ENCODE peak calls at places on chromosomes 13 and 19, in eight cellular contexts. W is fibroblast of mammary gland; Y is stimulated activated CD8-positive, alpha-beta memory T cell treated with anti-CD3 and anti-CD28 coated beads, Interleukin-15, amount 100 ng/mL, for 24 hours; U is stimulated activated CD4-positive, alpha-beta T cell treated with anti-CD3 and anti-CD28 coated beads, Interleukin-1b, Interleukin-23, amount 100 ng/mL, for 24 hours; B is neural crest cell; S is activated CD4-positive, alpha-beta T cell treated with anti-CD3 and anti-CD28 coated beads, Interleukin-2, amount 10 ng/mL, durations not matched to agents 7 days and 5 days; I is CD8-positive, alpha-beta T cell; E is cerebellar cortex. K is an unnamed sample.

GRCh38 chr13:44814144-44814543 is 175.1 kb downstream of the NUFIP1 start:
- DNase-seq in Y (no peak), B (no peak), S (no peak), U (no peak), E (no peak), W (no peak), I (no peak), K (no peak)

GRCh38 chr19:2408247-2408646 is 19.1 kb downstream of the TIMM13 start:
- DNase-seq in B (no peak), U (no peak), Y (no peak), I (no peak), S (no peak), W (no peak), E (no peak), K (no peak)

GRCh38 chr19:35313614-35314013 is 15.4 kb upstream of the CD22 start:
- DNase-seq in Y (no peak), W (no peak), S (no peak), B (no peak), I (no peak), U (no peak), E (no peak), K (no peak)

GRCh38 chr19:15701757-15702589 is 25.9 kb upstream of the OR10H2 start:
- DNase-seq in B (no peak), U (no peak), Y (no peak), S (no peak), W (no peak), E (no peak), I (no peak), K (no peak)

GRCh38 chr19:16376241-16376640 is 51.6 kb downstream of the KLF2 start:
- DNase-seq in I (no peak), E (no peak), U (no peak), B (no peak), S (peak), Y (no peak), W (peak), K (no peak)

GRCh38 chr13:95153647-95154405 is 147.4 kb downstream of the ABCC4 start:
- DNase-seq in S (no peak), B (no peak), W (peak), Y (no peak), E (no peak), U (no peak), I (no peak), K (no peak)

GRCh38 chr19:20787766-20788165 is 11.7 kb downstream of the ZNF66 start:
- DNase-seq in S (no peak), B (no peak), E (no peak), U (no peak), W (no peak), I (no peak), Y (no peak), K (no peak)

GRCh38 chr13:50400930-50401553 is 385.8 kb downstream of the KCNRG start:
- DNase-seq in I (no peak), B (no peak), Y (no peak), S (no peak), W (peak), U (no peak), E (peak), K (no peak)

GRCh38 chr13:24232037-24232436 is 71.5 kb downstream of the SPATA13 start:
- DNase-seq in W (no peak), B (no peak), I (no peak), Y (no peak), S (no peak), U (no peak), E (no peak), K (no peak)

GRCh38 chr19:46155237-46155636 is 7.2 kb downstream of the IGFL2 start:
- DNase-seq in U (no peak), W (no peak), E (no peak), I (no peak), S (no peak), B (no peak), Y (no peak), K (no peak)

GRCh38 chr19:33690461-33691427 is 69.0 kb downstream of the CHST8 start:
- DNase-seq in B (no peak), I (no peak), W (no peak), Y (no peak), U (no peak), E (no peak), S (no peak), K (no peak)

GRCh38 chr19:51971624-51972023 is 15.0 kb downstream of the ZNF350 start:
- DNase-seq in W (peak), Y (no peak), S (no peak), E (no peak), B (no peak), I (no peak), U (no peak), K (no peak)

GRCh38 chr13:75079226-75079625 is 402.7 kb downstream of the TBC1D4 start:
- DNase-seq in S (no peak), U (no peak), Y (no peak), W (peak), I (no peak), E (no peak), B (no peak), K (no peak)

GRCh38 chr13:42041684-42042035 is 6.8 kb upstream of the DGKH start:
- DNase-seq in I (no peak), U (no peak), B (peak), E (peak), W (peak), Y (no peak), S (no peak), K (no peak)

GRCh38 chr13:97258801-97259200 is 36.7 kb downstream of the MBNL2 start:
- DNase-seq in B (no peak), I (no peak), S (no peak), U (no peak), Y (no peak), W (peak), E (no peak), K (no peak)

GRCh38 chr13:23918208-23918607 is 20.9 kb upstream of the C1QTNF9B start:
- DNase-seq in E (no peak), U (no peak), I (no peak), Y (no peak), B (no peak), W (no peak), S (no peak), K (no peak)

GRCh38 chr19:11356074-11356397 is 804 bp downstream of the PLPPR2 start:
- DNase-seq in W (no peak), I (no peak), U (no peak), B (no peak), S (no peak), E (no peak), Y (no peak), K (no peak)

GRCh38 chr13:33205804-33206221 is 79.7 kb downstream of the STARD13 start:
- DNase-seq in U (no peak), S (no peak), E (peak), I (no peak), Y (no peak), B (no peak), W (peak), K (no peak)

GRCh38 chr13:110319774-110320509 is 12.9 kb downstream of the COL4A2 start:
- DNase-seq in U (no peak), Y (no peak), E (no peak), B (no peak), W (peak), S (peak), I (no peak), K (no peak)

GRCh38 chr19:42284641-42285341 is 15.7 kb downstream of the CIC start:
- DNase-seq in I (no peak), S (peak), E (no peak), Y (no peak), W (no peak), U (no peak), B (no peak), K (no peak)

GRCh38 chr19:35389192-35389861 is 18.5 kb downstream of the GPR42 start:
- DNase-seq in Y (no peak), W (no peak), B (no peak), S (no peak), E (no peak), I (no peak), U (no peak), K (no peak)

GRCh38 chr19:12453495-12453894 is 12.7 kb upstream of the ZNF443 start:
- DNase-seq in Y (no peak), E (no peak), U (no peak), B (no peak), I (no peak), W (no peak), S (no peak), K (no peak)

GRCh38 chr19:52651956-52652355 is 13.8 kb upstream of the ZNF83 start:
- DNase-seq in E (no peak), U (no peak), Y (no peak), I (no peak), B (no peak), W (no peak), S (no peak), K (no peak)

GRCh38 chr19:2354670-2355069 is 5.4 kb upstream of the TMPRSS9 start:
- DNase-seq in S (no peak), Y (no peak), I (no peak), U (no peak), E (peak), W (no peak), B (no peak), K (no peak)

GRCh38 chr19:10289836-10290438 is at the start of gene ICAM5:
- DNase-seq in B (no peak), U (no peak), W (no peak), E (no peak), S (no peak), Y (no peak), I (peak), K (no peak)

GRCh38 chr19:31451686-31452325 is 102.6 kb upstream of the TSHZ3 start:
- DNase-seq in S (no peak), Y (no peak), I (no peak), E (no peak), B (no peak), U (no peak), W (no peak), K (no peak)

GRCh38 chr13:24215732-24216131 is 55.2 kb downstream of the SPATA13 start:
- DNase-seq in Y (no peak), S (no peak), E (peak), B (no peak), I (no peak), W (peak), U (no peak), K (no peak)

GRCh38 chr19:17333611-17334413 is 843 bp downstream of the ANO8 start:
- DNase-seq in W (peak), B (no peak), I (peak), E (peak), U (peak), S (peak), Y (no peak), K (no peak)

GRCh38 chr19:12194827-12195500 is 32.1 kb downstream of the ZNF136 start:
- DNase-seq in B (no peak), I (peak), Y (peak), E (peak), W (peak), U (peak), S (peak), K (no peak)

GRCh38 chr19:33390120-33390907 is 16.8 kb downstream of the CEBPG start:
- DNase-seq in U (no peak), B (no peak), Y (no peak), S (no peak), I (no peak), W (peak), E (no peak), K (no peak)

GRCh38 chr19:33954686-33955085 is 158.0 kb downstream of the KCTD15 start:
- DNase-seq in E (no peak), I (no peak), U (no peak), B (no peak), S (no peak), Y (no peak), W (no peak), K (no peak)

GRCh38 chr19:49056101-49056901 is 1.2 kb downstream of the CGB7 start:
- DNase-seq in U (no peak), W (peak), I (peak), B (peak), E (no peak), Y (no peak), S (peak), K (no peak)